ENCODE peak calls at places on chromosomes 6 and 20, in four cellular contexts. W is SK-N-SH, V is GM12878, R is K562. I is an unnamed sample.

GRCh38 chr6:136469154-136469553 is 81.1 kb downstream of the MAP7 start:
- DNase-seq in V (no peak), R (no peak), W (no peak), I (no peak)

GRCh38 chr6:73203098-73203497 is 22.2 kb downstream of the KHDC1L start:
- DNase-seq in V (no peak), R (no peak), W (no peak), I (no peak)

GRCh38 chr6:34143196-34143883 is 2.5 kb downstream of the GRM4 start:
- DNase-seq in W (no peak), V (no peak), R (no peak), I (no peak)

GRCh38 chr20:399182-399707 is 8.9 kb upstream of the RBCK1 start:
- DNase-seq in R (peak; percentile 41), W (no peak), V (no peak), I (no peak)

GRCh38 chr6:20432692-20433091 is 31.0 kb downstream of the E2F3 start:
- DNase-seq in V (no peak), W (no peak), R (no peak), I (no peak)

GRCh38 chr6:36751091-36751490 is 53.5 kb downstream of the RAB44 start:
- DNase-seq in W (no peak), R (no peak), V (no peak), I (no peak)

GRCh38 chr6:33453361-33454008 is 891 bp upstream of the ZBTB9 start:
- DNase-seq in V (no peak), R (no peak), W (peak; percentile 51), I (no peak)

GRCh38 chr6:43213431-43213830 is 15.8 kb downstream of the DNPH1 start:
- DNase-seq in R (no peak), W (no peak), V (no peak), I (no peak)

GRCh38 chr6:71889366-71889765 is 3.0 kb downstream of the RIMS1 start:
- DNase-seq in R (no peak), V (no peak), W (no peak), I (no peak)

GRCh38 chr6:163341671-163342070 is 72.8 kb upstream of the QKI start:
- DNase-seq in V (no peak), W (no peak), R (no peak), I (no peak)

GRCh38 chr20:61118429-61119224 is 133.4 kb upstream of the CDH4 start:
- DNase-seq in R (no peak), W (no peak), V (no peak), I (no peak)

GRCh38 chr20:50776122-50776795 is 18.6 kb upstream of the BCAS4 start:
- DNase-seq in V (no peak), R (no peak), W (no peak), I (no peak)

GRCh38 chr6:92114091-92114490 is 1305.3 kb downstream of the EPHA7 start:
- DNase-seq in R (no peak), V (no peak), W (no peak), I (no peak)

GRCh38 chr6:92109256-92109655 is 1310.1 kb downstream of the EPHA7 start:
- DNase-seq in W (no peak), V (no peak), R (no peak), I (no peak)

GRCh38 chr6:92110390-92110789 is 1309.0 kb downstream of the EPHA7 start:
- DNase-seq in V (no peak), R (no peak), W (no peak), I (no peak)

GRCh38 chr6:92114797-92115196 is 1304.6 kb downstream of the EPHA7 start:
- DNase-seq in W (no peak), V (no peak), R (no peak), I (no peak)
- TF ChIP-seq USF2 in W (no peak), V (no peak), R (no peak), I (no peak)

DNA sequence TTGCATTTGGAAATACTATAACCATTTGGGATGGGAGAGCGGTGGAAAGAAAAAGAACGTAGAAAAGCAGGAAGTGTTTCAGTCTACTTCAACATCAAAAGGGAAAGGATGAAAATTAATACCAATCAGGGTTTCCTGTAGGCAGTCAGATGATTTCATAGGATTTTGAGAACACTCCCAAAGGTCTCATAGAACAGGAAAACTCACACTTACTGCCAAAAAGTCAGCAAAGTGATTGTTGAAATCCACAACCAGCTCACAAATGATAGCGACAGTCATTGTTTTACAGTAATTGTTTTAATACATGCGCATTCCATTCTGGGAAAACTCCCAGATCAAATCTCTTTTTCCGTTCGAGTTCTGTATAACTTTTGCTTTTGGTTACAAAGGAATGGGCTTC is 5.3 kb upstream of the CNKSR3 start:
- DNase-seq in R (no peak), V (no peak), W (no peak), I (no peak)
- TF ChIP-seq NFIC in R (no peak), V (no peak), W (no peak), I (no peak)

GRCh38 chr20:48336647-48337046 is 491.2 kb downstream of the PREX1 start:
- DNase-seq in W (no peak), V (no peak), R (no peak), I (peak; percentile 46)
- TF ChIP-seq USF2 in W (no peak), V (no peak), R (no peak), I (no peak)

GRCh38 chr6:138397128-138397814 is 6.8 kb upstream of the HEBP2 start:
- DNase-seq in V (no peak), R (no peak), W (no peak), I (no peak)
- TF ChIP-seq NFIC in V (no peak), R (no peak), W (no peak), I (no peak)

GRCh38 chr6:49550413-49551125 is at the start of gene C6orf141:
- DNase-seq in W (peak; percentile 11), R (no peak), V (no peak), I (no peak)

GRCh38 chr6:49551126-49551865 is 828 bp downstream of the C6orf141 start:
- DNase-seq in V (no peak), W (no peak), R (no peak), I (no peak)

GRCh38 chr6:49551866-49552129 is 1.3 kb downstream of the C6orf141 start:
- DNase-seq in W (no peak), V (no peak), R (no peak), I (no peak)

GRCh38 chr6:49548613-49549304 is 1.7 kb upstream of the C6orf141 start:
- DNase-seq in R (no peak), W (no peak), V (no peak), I (no peak)

GRCh38 chr6:49549691-49550412 is 616 bp upstream of the C6orf141 start:
- DNase-seq in R (no peak), W (no peak), V (no peak), I (no peak)
- TF ChIP-seq USF2 in R (no peak), W (no peak), V (no peak), I (no peak)

GRCh38 chr6:70411948-70412796 is 1.1 kb upstream of the FAM135A start:
- DNase-seq in V (no peak), W (no peak), R (no peak), I (no peak)
- TF ChIP-seq NFIC in V (no peak), W (no peak), R (no peak), I (no peak)

DNA sequence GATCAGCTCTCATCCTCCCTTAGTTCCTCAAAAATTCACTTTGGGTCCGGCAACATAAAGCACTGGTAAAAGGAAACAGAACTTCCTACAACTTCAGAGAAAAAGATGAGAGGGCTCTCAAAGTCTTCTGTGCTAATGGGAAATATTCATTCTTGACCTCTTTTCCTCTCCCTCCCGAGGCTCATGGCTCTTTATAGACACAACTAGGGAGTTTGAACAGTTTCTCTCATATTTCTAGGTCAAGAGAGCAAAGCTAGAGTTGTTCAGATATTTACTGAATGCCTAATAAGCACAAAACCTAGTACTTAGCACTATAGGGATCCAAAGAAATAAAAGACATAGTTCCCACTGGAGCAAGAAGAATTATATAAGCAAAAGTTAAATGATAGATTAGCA is 124.1 kb upstream of the TCF21 start:
- DNase-seq in W (no peak), R (no peak), V (no peak), I (no peak)
- TF ChIP-seq USF2 in W (no peak), R (no peak), V (no peak), I (no peak)

GRCh38 chr6:28940859-28941680 is 17.3 kb upstream of the TRIM27 start:
- DNase-seq in W (no peak), V (peak; percentile 93), R (peak; percentile 94), I (peak; percentile 89)
- TF ChIP-seq NFIC in W (peak; percentile 44), V (no peak), R (peak; percentile 83), I (peak; percentile 61)

I was measured in HepG2.